ENCODE peak calls at places on chromosomes 7 and 10, in four cellular contexts. R is IMR-90, T is GM12878, E is K562. Z is an unnamed sample.

GRCh38 chr10:103062854-103063642 is 130.0 kb downstream of the NT5C2 start:
- DNase-seq in E (no peak), R (no peak), T (no peak), Z (no peak)

GRCh38 chr7:108434030-108434429 is 22.2 kb downstream of the NRCAM start:
- DNase-seq in R (no peak), E (no peak), T (no peak), Z (no peak)

GRCh38 chr7:128899392-128899791 is 11.1 kb downstream of the KCP start:
- DNase-seq in E (no peak), T (no peak), R (no peak), Z (no peak)

GRCh38 chr7:134954197-134955082 is 31.9 kb upstream of the AGBL3 start:
- DNase-seq in T (peak), E (peak), R (peak), Z (peak)

GRCh38 chr7:88927-89921 is 103.1 kb upstream of the FAM20C start:
- DNase-seq in R (peak), T (no peak), E (no peak), Z (peak)

GRCh38 chr10:92506336-92506735 is 67.6 kb downstream of the IDE start:
- DNase-seq in T (no peak), E (no peak), R (no peak), Z (no peak)

GRCh38 chr10:12534824-12535223 is 185.5 kb downstream of the CAMK1D start:
- DNase-seq in E (peak), T (no peak), R (peak), Z (no peak)

GRCh38 chr7:24729365-24730017 is 27.8 kb downstream of the GSDME start:
- DNase-seq in E (no peak), R (no peak), T (no peak), Z (peak)

GRCh38 chr10:33743429-33743857 is 409.0 kb upstream of the NRP1 start:
- DNase-seq in E (no peak), T (peak), R (no peak), Z (no peak)

GRCh38 chr7:30276203-30276900 is 8.0 kb upstream of the ZNRF2 start:
- DNase-seq in R (peak), T (no peak), E (peak), Z (peak)

GRCh38 chr10:118732253-118733194 is 22.2 kb downstream of the CACUL1 start:
- DNase-seq in T (no peak), E (no peak), R (no peak), Z (no peak)

GRCh38 chr7:134084488-134085144 is 42.5 kb upstream of the LRGUK start:
- DNase-seq in T (no peak), R (no peak), E (peak), Z (no peak)

GRCh38 chr7:34357068-34357467 is 300.9 kb upstream of the NPSR1 start:
- DNase-seq in E (no peak), T (no peak), R (no peak), Z (no peak)

GRCh38 chr7:128913856-128914565 is 3.5 kb upstream of the KCP start:
- DNase-seq in R (no peak), T (no peak), E (no peak), Z (no peak)

GRCh38 chr7:127252736-127253288 is at the start of gene GRM8:
- DNase-seq in E (peak), T (no peak), R (peak), Z (peak)

GRCh38 chr7:3453398-3453797 is 152.3 kb downstream of the SDK1 start:
- DNase-seq in T (no peak), E (no peak), R (peak), Z (no peak)

GRCh38 chr7:134694767-134695166 is 48.1 kb downstream of the BPGM start:
- DNase-seq in E (no peak), T (no peak), R (no peak), Z (no peak)

GRCh38 chr7:17968791-17969715 is 28.8 kb upstream of the SNX13 start:
- DNase-seq in E (no peak), R (no peak), T (no peak), Z (no peak)

GRCh38 chr7:93719546-93719945 is 145.0 kb upstream of the CALCR start:
- DNase-seq in R (peak), T (no peak), E (peak), Z (no peak)

GRCh38 chr10:116796910-116797513 is 52.3 kb upstream of the ENO4 start:
- DNase-seq in E (peak), R (peak), T (no peak), Z (peak)

GRCh38 chr7:25995893-25996529 is 156.0 kb upstream of the NFE2L3 start:
- DNase-seq in E (no peak), T (no peak), R (no peak), Z (no peak)

GRCh38 chr7:100855515-100855914 is 3.0 kb downstream of the SLC12A9 start:
- DNase-seq in E (no peak), R (no peak), T (no peak), Z (no peak)

GRCh38 chr7:90625562-90625961 is 29.4 kb downstream of the CDK14 start:
- DNase-seq in R (peak), E (no peak), T (no peak), Z (peak)

GRCh38 chr7:129203050-129203741 is 14.8 kb downstream of the SMO start:
- DNase-seq in R (no peak), T (no peak), E (no peak), Z (no peak)

GRCh38 chr7:150346922-150347321 is 5.5 kb upstream of the RARRES2 start:
- DNase-seq in R (no peak), E (no peak), T (no peak), Z (no peak)

GRCh38 chr7:100437150-100438100 is 1.1 kb upstream of the PPP1R35 start:
- DNase-seq in R (no peak), E (no peak), T (no peak), Z (no peak)

GRCh38 chr7:132545756-132546155 is 30.5 kb downstream of the PLXNA4 start:
- DNase-seq in E (no peak), R (no peak), T (no peak), Z (no peak)

GRCh38 chr7:45173596-45174327 is 16.2 kb downstream of the RAMP3 start:
- DNase-seq in E (no peak), R (no peak), T (no peak), Z (no peak)

GRCh38 chr7:24920702-24921679 is 59.0 kb downstream of the OSBPL3 start:
- DNase-seq in T (no peak), R (no peak), E (peak), Z (peak)

GRCh38 chr10:125023269-125023668 is 81.3 kb downstream of the ZRANB1 start:
- DNase-seq in R (no peak), T (no peak), E (no peak), Z (no peak)

GRCh38 chr10:1654811-1655356 is 82.4 kb downstream of the ADARB2 start:
- DNase-seq in R (no peak), E (no peak), T (no peak), Z (no peak)

GRCh38 chr10:26217396-26218105 is 977 bp downstream of the GAD2 start:
- DNase-seq in R (no peak), T (no peak), E (no peak), Z (no peak)

GRCh38 chr7:13990319-13990983 is 985 bp upstream of the ETV1 start:
- DNase-seq in E (peak), R (peak), T (no peak), Z (peak)

GRCh38 chr10:173741-174140 is 38.5 kb downstream of the ZMYND11 start:
- DNase-seq in E (no peak), R (no peak), T (no peak), Z (peak)

GRCh38 chr7:121107923-121108498 is 119.5 kb downstream of the CPED1 start:
- DNase-seq in R (peak), E (peak), T (peak), Z (peak)

GRCh38 chr7:74412603-74413002 is 41.1 kb upstream of the GTF2IRD1 start:
- DNase-seq in T (no peak), E (peak), R (peak), Z (no peak)

DNA sequence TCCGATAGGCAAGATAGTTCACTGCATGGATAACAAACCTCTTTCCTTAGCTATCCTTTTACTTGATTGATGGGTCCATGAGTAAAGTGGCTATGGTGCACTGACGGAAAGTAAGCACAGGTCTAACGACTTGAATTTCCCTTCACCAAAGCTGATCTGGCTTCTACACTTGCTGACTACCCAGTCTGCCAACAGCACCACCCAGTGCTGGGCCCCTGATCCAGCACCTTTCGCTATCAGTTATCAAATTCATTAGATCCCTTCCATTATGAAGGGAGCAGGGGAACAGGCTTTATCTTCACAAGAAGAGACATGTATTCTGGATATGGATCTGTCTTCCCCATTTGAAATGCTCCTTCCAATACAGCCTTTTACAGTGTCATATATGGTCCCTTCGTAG is 855.9 kb downstream of the GRID1 start:
- DNase-seq in T (no peak), R (no peak), E (no peak), Z (no peak)
- TF ChIP-seq FOS in T (no peak), R (no peak), E (no peak), Z (no peak)

GRCh38 chr10:16770141-16770540 is 47.1 kb downstream of the RSU1 start:
- DNase-seq in R (no peak), T (no peak), E (no peak), Z (no peak)

GRCh38 chr10:16770646-16771045 is 46.6 kb downstream of the RSU1 start:
- DNase-seq in R (no peak), E (no peak), T (no peak), Z (no peak)

GRCh38 chr10:16765532-16766365 is 51.5 kb downstream of the RSU1 start:
- DNase-seq in T (no peak), R (no peak), E (peak), Z (no peak)

GRCh38 chr10:16773334-16773733 is 43.9 kb downstream of the RSU1 start:
- DNase-seq in T (no peak), R (no peak), E (no peak), Z (no peak)

DNA sequence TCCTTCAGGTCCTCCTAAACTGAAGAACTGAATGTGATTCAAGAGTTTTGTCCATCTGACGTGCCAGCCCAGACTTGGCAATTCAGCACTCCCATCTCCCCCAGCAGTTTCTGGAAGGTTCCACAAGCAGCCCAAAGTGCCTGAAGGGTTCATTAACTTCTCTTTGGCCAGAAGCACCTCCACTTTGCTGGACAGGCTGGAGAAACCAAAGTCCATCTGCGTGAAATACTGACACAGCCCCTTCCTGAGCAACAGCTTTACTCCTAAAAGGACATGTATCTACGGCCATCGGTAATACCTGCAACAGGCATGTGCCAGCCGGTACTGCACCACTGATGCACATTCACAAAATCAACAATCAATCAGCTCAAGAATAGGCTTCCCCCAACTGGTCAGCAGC is 48.5 kb downstream of the RSU1 start:
- DNase-seq in E (no peak), T (no peak), R (no peak), Z (no peak)
- TF ChIP-seq FOS in E (no peak), T (no peak), R (no peak), Z (no peak)

DNA sequence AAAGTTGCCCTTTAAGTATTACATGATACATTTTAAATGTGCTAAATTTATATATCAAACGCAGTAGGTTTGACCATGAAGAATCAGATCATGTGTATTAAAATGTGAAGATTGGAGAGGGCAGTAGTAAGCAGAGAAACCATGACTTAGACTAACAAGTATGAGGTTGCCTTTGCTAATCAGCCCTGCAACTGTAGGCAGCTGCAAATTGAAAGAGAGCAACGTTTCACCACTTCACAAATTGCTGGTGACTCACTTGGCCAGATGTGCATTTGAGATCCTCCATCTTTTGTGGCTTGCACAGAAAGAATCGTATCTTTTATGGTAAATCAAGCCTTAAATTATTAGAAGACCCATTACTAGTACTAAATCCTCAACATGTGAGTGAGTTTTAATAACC is 10.1 kb upstream of the SEMA3A start:
- DNase-seq in T (no peak), E (no peak), R (peak), Z (no peak)
- TF ChIP-seq FOS in T (no peak), E (no peak), R (peak), Z (no peak)

DNA sequence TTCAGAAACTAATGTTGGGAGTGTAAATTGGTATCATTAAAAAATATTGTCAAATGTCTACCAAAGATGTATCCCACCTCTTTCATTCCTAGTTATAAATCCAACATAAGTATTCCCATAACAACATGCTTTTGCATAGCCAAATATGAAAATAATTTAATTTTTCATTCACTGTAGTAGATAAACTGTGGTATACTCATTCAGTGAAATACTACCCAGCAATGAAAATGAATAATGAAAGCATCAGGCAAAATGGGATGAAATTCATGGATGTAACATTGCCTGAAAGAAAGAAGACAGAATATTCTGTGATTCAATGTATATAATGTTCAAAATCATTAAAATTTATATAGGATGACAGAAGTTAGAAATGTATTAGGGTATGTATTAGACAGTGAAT is 629.0 kb upstream of the MBL2 start:
- DNase-seq in R (no peak), T (no peak), E (no peak), Z (no peak)
- TF ChIP-seq FOS in R (no peak), T (no peak), E (no peak), Z (no peak)

DNA sequence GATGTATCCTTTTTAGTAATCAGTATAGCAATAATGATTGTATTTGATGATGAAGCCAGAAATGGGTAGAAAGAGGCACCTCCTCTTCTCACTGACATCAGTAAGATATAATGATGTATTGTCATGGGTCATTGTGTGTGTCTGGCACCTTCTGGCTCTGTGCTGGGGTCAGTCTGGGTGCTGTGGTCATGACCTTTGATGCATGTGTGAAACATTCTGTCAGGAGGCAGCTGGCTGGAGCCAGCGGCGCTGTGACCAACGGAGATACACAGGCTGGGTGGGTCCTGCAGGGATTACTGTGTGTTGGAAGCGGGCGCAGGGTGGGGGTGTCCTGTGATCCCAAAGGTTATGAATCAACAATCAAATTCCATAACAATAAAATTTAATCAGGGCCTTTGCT is 35.2 kb downstream of the EEPD1 start:
- DNase-seq in T (no peak), R (no peak), E (no peak), Z (no peak)
- TF ChIP-seq FOS in T (no peak), R (no peak), E (no peak), Z (no peak)

GRCh38 chr10:93667795-93668194 is 34.6 kb downstream of the FRA10AC1 start:
- DNase-seq in T (no peak), E (no peak), R (no peak), Z (no peak)
- TF ChIP-seq FOS in T (no peak), E (no peak), R (no peak), Z (no peak)

Z was measured in endothelial cell of umbilical vein.